ENCODE peak calls at places on chromosomes 16 and 17, in ten cellular contexts. M, H, P, Y, X, B, I, D, T and V are unnamed samples.

GRCh38 chr16:87173294-87173883 is 143.8 kb downstream of the C16orf95 start:
- DNase-seq in M (no peak), H (peak; percentile 27), P (no peak), Y (no peak), X (no peak), B (no peak), I (no peak), D (no peak), T (no peak), V (no peak)

GRCh38 chr17:50177476-50177875 is 11.7 kb downstream of the SGCA start:
- DNase-seq in M (no peak), H (no peak), P (no peak), Y (no peak), X (peak; percentile 17), B (no peak), I (no peak), D (no peak), T (no peak), V (no peak)

GRCh38 chr17:78140169-78141051 is 5.8 kb upstream of the C17orf99 start:
- DNase-seq in M (peak; percentile 99), H (peak; percentile 77), P (no peak), Y (peak; percentile 88), X (peak; percentile 75), B (peak; percentile 98), I (peak; percentile 72), D (peak; percentile 99), T (peak; percentile 99), V (no peak)

GRCh38 chr17:1485748-1486376 is 6.6 kb downstream of the MYO1C start:
- DNase-seq in M (peak; percentile 74), H (peak; percentile 69), P (no peak), Y (peak; percentile 68), X (peak; percentile 41), B (peak; percentile 76), I (peak; percentile 73), D (peak; percentile 78), T (no peak), V (no peak)

GRCh38 chr17:64357191-64357981 is 33.3 kb downstream of the PECAM1 start:
- DNase-seq in M (peak; percentile 30), H (peak; percentile 99), P (no peak), Y (no peak), X (peak; percentile 96), B (no peak), I (peak; percentile 99), D (no peak), T (no peak), V (peak; percentile 57)

GRCh38 chr17:73765824-73766563 is 121.7 kb upstream of the SDK2 start:
- DNase-seq in M (no peak), H (no peak), P (no peak), Y (no peak), X (no peak), B (no peak), I (no peak), D (no peak), T (no peak), V (no peak)

GRCh38 chr16:54921229-54921824 is 9.3 kb upstream of the IRX5 start:
- DNase-seq in M (no peak), H (peak; percentile 17), P (no peak), Y (no peak), X (peak; percentile 14), B (no peak), I (peak; percentile 63), D (no peak), T (no peak), V (no peak)

GRCh38 chr17:835263-835662 is 53.1 kb downstream of the MRM3 start:
- DNase-seq in M (no peak), H (peak; percentile 95), P (no peak), Y (peak; percentile 21), X (peak; percentile 91), B (no peak), I (peak; percentile 99), D (no peak), T (no peak), V (no peak)

GRCh38 chr16:51553314-51553713 is 402.2 kb upstream of the SALL1 start:
- DNase-seq in M (no peak), H (no peak), P (no peak), Y (no peak), X (no peak), B (no peak), I (no peak), D (no peak), T (no peak), V (no peak)

GRCh38 chr16:27365142-27366089 is 36.6 kb upstream of the IL21R start:
- DNase-seq in M (no peak), H (no peak), P (no peak), Y (peak; percentile 26), X (peak; percentile 45), B (no peak), I (peak; percentile 73), D (no peak), T (no peak), V (no peak)

GRCh38 chr17:63987616-63988478 is 10.3 kb upstream of the PRR29 start:
- DNase-seq in M (no peak), H (no peak), P (no peak), Y (peak; percentile 8), X (no peak), B (no peak), I (no peak), D (no peak), T (no peak), V (peak; percentile 59)

GRCh38 chr17:17315142-17315821 is 12.1 kb downstream of the NT5M start:
- DNase-seq in M (no peak), H (no peak), P (no peak), Y (no peak), X (no peak), B (no peak), I (no peak), D (no peak), T (no peak), V (no peak)

GRCh38 chr16:7313170-7313569 is 19.5 kb upstream of the RBFOX1 start:
- DNase-seq in M (no peak), H (no peak), P (no peak), Y (no peak), X (no peak), B (no peak), I (no peak), D (no peak), T (no peak), V (no peak)

GRCh38 chr16:54277845-54278703 is 8.5 kb downstream of the IRX3 start:
- DNase-seq in M (no peak), H (no peak), P (peak; percentile 40), Y (no peak), X (no peak), B (no peak), I (no peak), D (no peak), T (no peak), V (no peak)

GRCh38 chr16:86716649-86717048 is 138.3 kb downstream of the FOXL1 start:
- DNase-seq in M (no peak), H (no peak), P (no peak), Y (no peak), X (no peak), B (no peak), I (no peak), D (no peak), T (no peak), V (no peak)

GRCh38 chr17:73227944-73228343 is 33.7 kb downstream of the CPSF4L start:
- DNase-seq in M (no peak), H (no peak), P (no peak), Y (no peak), X (no peak), B (no peak), I (no peak), D (no peak), T (no peak), V (no peak)

GRCh38 chr17:63841350-63842172 is 924 bp downstream of the SMARCD2 start:
- DNase-seq in M (peak; percentile 70), H (peak; percentile 71), P (peak; percentile 51), Y (peak; percentile 65), X (peak; percentile 78), B (peak; percentile 35), I (peak; percentile 50), D (peak; percentile 27), T (no peak), V (no peak)